ENCODE peak calls at places on chromosomes 3 and 15, in ten cellular contexts. R is iPS-NIHi11, I is ACHN, F is anterior cingulate cortex, O is Calu3, X is NCI-H1694, T is activated T-helper 1 cell treated with Interleukin-2 at 50 U/mL for 16 hours, G is transverse colon, L is GM10248, D is NCI-H526. Y is an unnamed sample.

GRCh38 chr3:42501681-42502428 is 588 bp upstream of the VIPR1 start:
- DNase-seq in R (peak), I (peak), F (no peak), O (peak), X (no peak), T (peak), G (peak), L (peak), D (no peak), Y (peak)

GRCh38 chr3:134073583-134073945 is 43.8 kb upstream of the SLCO2A1 start:
- DNase-seq in R (no peak), I (no peak), F (no peak), O (no peak), X (no peak), T (no peak), G (no peak), L (no peak), D (no peak), Y (no peak)

GRCh38 chr15:92346063-92346462 is 47.6 kb upstream of the ST8SIA2 start:
- DNase-seq in R (no peak), I (no peak), F (no peak), O (no peak), X (no peak), T (no peak), G (no peak), L (no peak), D (no peak), Y (no peak)

GRCh38 chr3:45992820-45993219 is 2.8 kb downstream of the FYCO1 start:
- DNase-seq in R (no peak), I (no peak), F (no peak), O (no peak), X (no peak), T (no peak), G (no peak), L (no peak), D (no peak), Y (no peak)

GRCh38 chr3:182967218-182968204 is 12.8 kb downstream of the DCUN1D1 start:
- DNase-seq in R (no peak), I (no peak), F (no peak), O (no peak), X (no peak), T (no peak), G (no peak), L (peak), D (no peak), Y (no peak)

GRCh38 chr3:65303431-65303830 is 615.6 kb upstream of the ADAMTS9 start:
- DNase-seq in R (no peak), I (no peak), F (no peak), O (no peak), X (no peak), T (no peak), G (no peak), L (no peak), D (no peak), Y (no peak)

GRCh38 chr15:101057841-101058407 is 138.8 kb downstream of the LRRK1 start:
- DNase-seq in R (no peak), I (no peak), F (no peak), O (no peak), X (no peak), T (no peak), G (no peak), L (no peak), D (no peak), Y (no peak)

GRCh38 chr3:30353711-30354467 is 252.5 kb upstream of the TGFBR2 start:
- DNase-seq in R (no peak), I (no peak), F (no peak), O (no peak), X (no peak), T (peak), G (peak), L (no peak), D (no peak), Y (no peak)

GRCh38 chr3:13165576-13165975 is 92.3 kb upstream of the IQSEC1 start:
- DNase-seq in R (no peak), I (no peak), F (no peak), O (no peak), X (no peak), T (no peak), G (no peak), L (no peak), D (no peak), Y (no peak)

GRCh38 chr3:171770689-171771620 is 39.3 kb downstream of the PLD1 start:
- DNase-seq in R (peak), I (peak), F (no peak), O (peak), X (no peak), T (no peak), G (peak), L (peak), D (peak), Y (no peak)

GRCh38 chr15:100732359-100733055 is 130.1 kb downstream of the ASB7 start:
- DNase-seq in R (no peak), I (no peak), F (no peak), O (no peak), X (no peak), T (no peak), G (no peak), L (no peak), D (no peak), Y (no peak)

GRCh38 chr3:57192028-57192427 is 7.8 kb downstream of the HESX1 start:
- DNase-seq in R (no peak), I (no peak), F (no peak), O (no peak), X (no peak), T (no peak), G (no peak), L (no peak), D (no peak), Y (no peak)

GRCh38 chr15:51080286-51080685 is 14.4 kb downstream of the TNFAIP8L3 start:
- DNase-seq in R (no peak), I (no peak), F (no peak), O (no peak), X (no peak), T (no peak), G (no peak), L (no peak), D (no peak), Y (no peak)

GRCh38 chr3:195200010-195200822 is 70.7 kb downstream of the XXYLT1 start:
- DNase-seq in R (no peak), I (no peak), F (no peak), O (no peak), X (no peak), T (no peak), G (no peak), L (no peak), D (no peak), Y (no peak)